ENCODE peak calls at places on chromosomes 12 and 14, in four cellular contexts. One of them, this sample, is unnamed.

GRCh38 chr12:32863128-32863527 is 33.4 kb downstream of the PKP2 start:
- DNase-seq in HCT116: no peak
- DNase-seq in stomach: no peak
- DNase-seq in breast epithelium: no peak
- DNase-seq in this sample: no peak

GRCh38 chr14:49579841-49580240 is 6.3 kb downstream of the RPS29 start:
- DNase-seq in HCT116: no peak
- DNase-seq in stomach: no peak
- DNase-seq in breast epithelium: no peak
- DNase-seq in this sample: no peak

GRCh38 chr12:119036878-119037493 is 55.6 kb downstream of the SRRM4 start:
- DNase-seq in HCT116: no peak
- DNase-seq in stomach: peak; percentile 31
- DNase-seq in breast epithelium: no peak
- DNase-seq in this sample: peak; percentile 7

GRCh38 chr12:111122458-111122878 is 202.1 kb upstream of the MYL2 start:
- DNase-seq in HCT116: no peak
- DNase-seq in stomach: no peak
- DNase-seq in breast epithelium: no peak
- DNase-seq in this sample: no peak

GRCh38 chr12:119369907-119370546 is 35.5 kb downstream of the CCDC60 start:
- DNase-seq in HCT116: no peak
- DNase-seq in stomach: no peak
- DNase-seq in breast epithelium: no peak
- DNase-seq in this sample: no peak

GRCh38 chr14:79573486-79573885 is 637.8 kb downstream of the DIO2 start:
- DNase-seq in HCT116: no peak
- DNase-seq in stomach: no peak
- DNase-seq in breast epithelium: no peak
- DNase-seq in this sample: no peak

GRCh38 chr14:100147181-100147631 is 12.2 kb downstream of the DEGS2 start:
- DNase-seq in HCT116: no peak
- DNase-seq in stomach: no peak
- DNase-seq in breast epithelium: no peak
- DNase-seq in this sample: no peak

GRCh38 chr14:101476258-101476930 is 84.9 kb upstream of the DIO3 start:
- DNase-seq in HCT116: no peak
- DNase-seq in stomach: peak; percentile 4
- DNase-seq in breast epithelium: no peak
- DNase-seq in this sample: no peak

GRCh38 chr14:28280997-28281598 is 485.5 kb upstream of the FOXG1 start:
- DNase-seq in HCT116: no peak
- DNase-seq in stomach: no peak
- DNase-seq in breast epithelium: no peak
- DNase-seq in this sample: no peak

GRCh38 chr12:6570264-6570887 is 2.3 kb upstream of the NOP2 start:
- DNase-seq in HCT116: peak; percentile 37
- DNase-seq in stomach: peak; percentile 56
- DNase-seq in breast epithelium: no peak
- DNase-seq in this sample: no peak

GRCh38 chr12:122297494-122297893 is 31.2 kb upstream of the VPS33A start:
- DNase-seq in HCT116: no peak
- DNase-seq in stomach: no peak
- DNase-seq in breast epithelium: no peak
- DNase-seq in this sample: no peak

GRCh38 chr14:64465856-64466554 is 706 bp downstream of the AKAP5 start:
- DNase-seq in HCT116: no peak
- DNase-seq in stomach: no peak
- DNase-seq in breast epithelium: no peak
- DNase-seq in this sample: no peak

GRCh38 chr12:127677537-127678131 is 589.3 kb upstream of the TMEM132C start:
- DNase-seq in HCT116: no peak
- DNase-seq in stomach: peak; percentile 77
- DNase-seq in breast epithelium: peak; percentile 27
- DNase-seq in this sample: peak; percentile 24

GRCh38 chr14:90374813-90375212 is 22.0 kb upstream of the CALM1 start:
- DNase-seq in HCT116: no peak
- DNase-seq in stomach: no peak
- DNase-seq in breast epithelium: no peak
- DNase-seq in this sample: no peak

GRCh38 chr12:24948816-24949722 is at the start of gene BCAT1:
- DNase-seq in HCT116: no peak
- DNase-seq in stomach: peak; percentile 64
- DNase-seq in breast epithelium: no peak
- DNase-seq in this sample: no peak

GRCh38 chr14:35515916-35516315 is 18.0 kb upstream of the INSM2 start:
- DNase-seq in HCT116: no peak
- DNase-seq in stomach: no peak
- DNase-seq in breast epithelium: no peak
- DNase-seq in this sample: no peak

GRCh38 chr14:23327947-23328744 is 6.9 kb downstream of the PABPN1 start:
- DNase-seq in HCT116: peak; percentile 60
- DNase-seq in stomach: peak; percentile 79
- DNase-seq in breast epithelium: peak; percentile 61
- DNase-seq in this sample: peak; percentile 39

GRCh38 chr12:63302269-63302940 is 151.4 kb upstream of the AVPR1A start:
- DNase-seq in HCT116: no peak
- DNase-seq in stomach: no peak
- DNase-seq in breast epithelium: no peak
- DNase-seq in this sample: no peak

GRCh38 chr12:61523276-61523992 is 736.8 kb upstream of the USP15 start:
- DNase-seq in HCT116: no peak
- DNase-seq in stomach: no peak
- DNase-seq in breast epithelium: no peak
- DNase-seq in this sample: no peak

GRCh38 chr12:67716817-67717216 is 68.3 kb downstream of the DYRK2 start:
- DNase-seq in HCT116: no peak
- DNase-seq in stomach: no peak
- DNase-seq in breast epithelium: no peak
- DNase-seq in this sample: no peak

GRCh38 chr12:926641-927040 is 22.9 kb downstream of the RAD52 start:
- DNase-seq in HCT116: no peak
- DNase-seq in stomach: no peak
- DNase-seq in breast epithelium: no peak
- DNase-seq in this sample: no peak

GRCh38 chr12:52280319-52280795 is 5.9 kb downstream of the KRT86 start:
- DNase-seq in HCT116: peak; percentile 93
- DNase-seq in stomach: peak; percentile 66
- DNase-seq in breast epithelium: peak; percentile 98
- DNase-seq in this sample: peak; percentile 99

GRCh38 chr12:6963016-6963731 is 7.3 kb downstream of the PHB2 start:
- DNase-seq in HCT116: peak; percentile 89
- DNase-seq in stomach: peak; percentile 95
- DNase-seq in breast epithelium: peak; percentile 92
- DNase-seq in this sample: no peak

GRCh38 chr14:61566537-61567225 is 128.6 kb upstream of the HIF1A start:
- DNase-seq in HCT116: no peak
- DNase-seq in stomach: no peak
- DNase-seq in breast epithelium: no peak
- DNase-seq in this sample: no peak
- H3K4me1 ChIP-seq in HCT116: peaks cover 83% of the 10 kb centered on the region
- H3K4me1 ChIP-seq in stomach: peaks cover 87% of the 10 kb centered on the region
- H3K4me1 ChIP-seq in breast epithelium: peaks cover 12% of the 10 kb centered on the region
- H3K4me1 ChIP-seq in this sample: peaks cover 15% of the 10 kb centered on the region

GRCh38 chr14:58356268-58356667 is 39.5 kb upstream of the TOMM20L start:
- DNase-seq in HCT116: no peak
- DNase-seq in stomach: no peak
- DNase-seq in breast epithelium: no peak
- DNase-seq in this sample: no peak

GRCh38 chr14:58353516-58354299 is 42.0 kb upstream of the TOMM20L start:
- DNase-seq in HCT116: no peak
- DNase-seq in stomach: no peak
- DNase-seq in breast epithelium: no peak
- DNase-seq in this sample: no peak

DNA sequence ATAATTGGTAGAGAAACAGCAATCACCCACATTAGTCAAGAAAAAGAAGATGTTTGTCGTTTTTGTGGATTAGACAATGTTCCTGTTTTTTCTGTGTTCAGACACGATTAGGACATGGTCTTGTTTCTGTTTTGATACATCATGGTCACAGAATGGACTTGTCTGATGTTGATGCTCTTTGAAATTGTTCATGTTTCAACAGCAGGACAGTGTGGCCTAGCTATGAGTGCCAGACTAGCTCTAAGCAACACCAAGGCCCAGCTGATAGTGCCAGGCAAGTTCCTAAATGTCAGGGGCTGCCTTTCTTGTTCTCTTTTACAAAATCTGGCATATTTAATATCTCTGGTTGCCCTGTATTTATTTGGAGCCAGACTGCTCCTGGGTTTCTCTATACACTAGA is 40.9 kb upstream of the TOMM20L start:
- DNase-seq in HCT116: no peak
- DNase-seq in stomach: no peak
- DNase-seq in breast epithelium: no peak
- DNase-seq in this sample: no peak
- H3K27ac ChIP-seq in HCT116: no peak overlapping the region
- H3K27ac ChIP-seq in stomach: no peak overlapping the region
- H3K27ac ChIP-seq in breast epithelium: no peak overlapping the region
- H3K27ac ChIP-seq in this sample: no peak overlapping the region

DNA sequence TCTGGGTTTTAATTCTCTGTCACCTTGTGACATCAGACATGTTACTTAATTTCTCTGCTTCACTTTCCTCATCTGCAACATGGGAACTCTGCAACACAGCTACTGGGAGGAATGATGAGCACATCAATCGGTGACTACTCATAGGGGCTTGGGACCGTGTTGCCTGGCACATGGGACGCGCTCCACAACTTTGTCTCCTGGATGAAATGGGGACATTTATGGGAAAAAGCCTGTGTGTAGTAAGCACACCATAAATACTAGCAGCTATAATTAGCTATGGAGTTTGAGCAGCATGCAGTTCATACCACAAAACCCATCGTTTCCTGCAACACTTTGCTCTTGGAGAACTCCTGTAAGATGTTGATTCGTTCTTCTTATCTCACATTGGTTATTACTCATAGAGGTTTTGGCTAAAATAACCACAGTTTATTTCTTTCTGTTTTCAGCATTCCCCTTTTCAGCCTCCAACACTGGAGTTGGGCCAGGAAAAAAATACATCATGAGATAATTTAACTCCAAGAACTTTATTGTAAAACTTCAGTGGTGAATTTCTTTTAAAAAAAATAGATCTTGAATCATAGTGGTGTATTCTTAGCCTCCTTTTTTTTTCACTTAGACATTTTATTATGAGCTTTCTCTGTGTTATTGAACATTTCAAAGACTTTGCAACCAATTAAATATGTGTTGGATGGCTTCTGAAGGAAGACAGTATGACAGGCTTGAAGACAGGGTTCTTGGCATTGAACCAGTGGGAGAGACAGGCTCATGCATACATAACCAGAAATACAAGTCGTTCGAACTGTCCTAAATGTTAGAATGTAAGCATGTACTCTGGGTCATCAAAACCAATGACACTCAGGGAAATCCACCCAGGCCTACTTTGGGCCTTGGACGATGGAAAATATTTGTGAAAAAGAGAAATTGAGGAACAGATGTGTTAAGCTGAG is 72.7 kb downstream of the RIN3 start:
- DNase-seq in HCT116: no peak
- DNase-seq in stomach: no peak
- DNase-seq in breast epithelium: no peak
- DNase-seq in this sample: no peak
- TF ChIP-seq POLR2AphosphoS5 in HCT116: no peak
- TF ChIP-seq POLR2AphosphoS5 in stomach: peak; percentile 36
- TF ChIP-seq POLR2AphosphoS5 in breast epithelium: no peak
- TF ChIP-seq POLR2AphosphoS5 in this sample: no peak

DNA sequence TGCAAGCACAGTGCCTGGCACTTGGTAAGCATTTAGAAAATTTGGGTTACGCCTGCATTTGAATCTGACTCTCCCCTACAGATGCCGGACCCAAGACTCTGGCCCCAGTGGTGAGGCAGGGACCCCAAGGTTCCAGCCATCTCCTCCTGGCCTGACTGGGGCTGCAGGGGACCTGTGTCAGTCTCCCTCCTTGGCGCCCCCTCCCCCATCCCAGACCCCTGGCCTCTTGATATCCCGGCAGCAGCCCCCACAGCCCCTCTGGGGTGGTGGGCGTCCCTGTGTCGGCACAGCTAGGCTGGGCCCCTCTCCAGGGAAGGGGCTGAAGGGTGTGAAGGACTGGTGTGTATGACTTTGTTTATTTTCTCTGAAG is 25.1 kb upstream of the COL2A1 start:
- DNase-seq in HCT116: no peak
- DNase-seq in stomach: no peak
- DNase-seq in breast epithelium: no peak
- DNase-seq in this sample: no peak
- H3K4me1 ChIP-seq in HCT116: no peaks in the 10 kb centered on the region
- H3K4me1 ChIP-seq in stomach: peaks cover 3% of the 10 kb centered on the region
- H3K4me1 ChIP-seq in breast epithelium: no peaks in the 10 kb centered on the region
- H3K4me1 ChIP-seq in this sample: peaks cover 16% of the 10 kb centered on the region

DNA sequence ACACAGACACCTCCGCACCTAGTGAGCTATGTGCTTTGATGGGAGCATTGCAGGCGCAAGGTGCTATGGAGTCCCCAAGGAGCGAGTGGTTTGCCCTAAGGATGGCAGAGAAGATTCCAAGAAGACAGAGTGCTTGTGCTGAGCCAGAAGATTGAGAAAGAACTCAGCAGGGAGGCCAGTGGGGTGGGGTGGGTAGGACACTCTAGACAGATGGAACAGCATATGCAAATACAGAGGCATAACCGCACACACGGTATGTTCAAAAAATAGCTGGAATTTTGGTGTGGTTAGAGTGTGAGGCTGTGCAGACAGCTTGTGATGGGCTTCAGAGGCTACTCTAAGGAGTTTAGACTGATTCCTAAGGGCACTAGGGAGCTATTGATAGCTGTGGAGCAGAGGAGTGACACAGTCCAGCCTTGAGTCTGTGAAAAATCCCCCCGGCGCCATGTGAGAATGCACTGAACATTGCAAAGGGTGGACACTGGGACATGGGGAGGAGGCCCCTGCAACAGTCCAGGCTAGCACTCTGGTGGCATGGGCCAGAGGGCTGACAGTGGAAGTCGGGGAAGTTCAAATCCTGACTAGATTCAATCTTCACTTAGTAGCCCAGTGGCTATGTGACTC is 11.9 kb downstream of the DTX1 start:
- DNase-seq in HCT116: no peak
- DNase-seq in stomach: no peak
- DNase-seq in breast epithelium: no peak
- DNase-seq in this sample: no peak
- H3K27ac ChIP-seq in HCT116: no peak overlapping the region
- H3K27ac ChIP-seq in stomach: no peak overlapping the region
- H3K27ac ChIP-seq in breast epithelium: peak overlapping the region; percentile 32
- H3K27ac ChIP-seq in this sample: no peak overlapping the region

This sample was measured in Panc1.